ENCODE peak calls at places on chromosomes 13 and 19, in five cellular contexts. One of them, this sample, is unnamed.

GRCh38 chr19:7970716-7971448 is 27.4 kb upstream of the TIMM44 start:
- DNase-seq in tibial artery: no peak
- DNase-seq in astrocyte of the spinal cord: peak; percentile 22
- DNase-seq in AG10803: peak; percentile 23
- DNase-seq in suprapubic skin: no peak
- DNase-seq in this sample: peak; percentile 53

GRCh38 chr19:38707512-38708114 is 36.7 kb downstream of the CAPN12 start:
- DNase-seq in tibial artery: no peak
- DNase-seq in astrocyte of the spinal cord: peak; percentile 57
- DNase-seq in suprapubic skin: peak; percentile 88
- DNase-seq in AG10803: no peak
- DNase-seq in this sample: peak; percentile 65

GRCh38 chr13:73939071-73939380 is 195.2 kb downstream of the KLF12 start:
- DNase-seq in tibial artery: no peak
- DNase-seq in astrocyte of the spinal cord: no peak
- DNase-seq in AG10803: no peak
- DNase-seq in suprapubic skin: no peak
- DNase-seq in this sample: no peak

GRCh38 chr19:35438527-35438926 is 9.5 kb upstream of the FFAR2 start:
- DNase-seq in AG10803: no peak
- DNase-seq in suprapubic skin: no peak
- DNase-seq in tibial artery: no peak
- DNase-seq in astrocyte of the spinal cord: no peak
- DNase-seq in this sample: peak; percentile 27

GRCh38 chr19:23823952-23824389 is 65.3 kb upstream of the ZNF681 start:
- DNase-seq in suprapubic skin: no peak
- DNase-seq in tibial artery: no peak
- DNase-seq in AG10803: no peak
- DNase-seq in astrocyte of the spinal cord: no peak
- DNase-seq in this sample: no peak

GRCh38 chr19:10209305-10209704 is 14.6 kb upstream of the DNMT1 start:
- DNase-seq in tibial artery: no peak
- DNase-seq in suprapubic skin: no peak
- DNase-seq in AG10803: peak; percentile 59
- DNase-seq in astrocyte of the spinal cord: no peak
- DNase-seq in this sample: peak; percentile 62

GRCh38 chr13:36069881-36070366 is 61.3 kb downstream of the DCLK1 start:
- DNase-seq in tibial artery: no peak
- DNase-seq in AG10803: peak; percentile 24
- DNase-seq in astrocyte of the spinal cord: no peak
- DNase-seq in suprapubic skin: no peak
- DNase-seq in this sample: peak; percentile 9

GRCh38 chr19:6091771-6092291 is 18.5 kb downstream of the RFX2 start:
- DNase-seq in suprapubic skin: no peak
- DNase-seq in tibial artery: no peak
- DNase-seq in AG10803: peak; percentile 56
- DNase-seq in astrocyte of the spinal cord: peak; percentile 56
- DNase-seq in this sample: no peak

GRCh38 chr13:98707309-98707999 is 45.0 kb downstream of the SLC15A1 start:
- DNase-seq in tibial artery: no peak
- DNase-seq in suprapubic skin: no peak
- DNase-seq in astrocyte of the spinal cord: no peak
- DNase-seq in AG10803: no peak
- DNase-seq in this sample: no peak

GRCh38 chr13:114226088-114226487 is 8.6 kb upstream of the CDC16 start:
- DNase-seq in tibial artery: no peak
- DNase-seq in suprapubic skin: no peak
- DNase-seq in AG10803: peak; percentile 13
- DNase-seq in astrocyte of the spinal cord: no peak
- DNase-seq in this sample: no peak

GRCh38 chr13:86870388-86870966 is 800.7 kb upstream of the SLITRK5 start:
- DNase-seq in suprapubic skin: no peak
- DNase-seq in AG10803: peak; percentile 5
- DNase-seq in astrocyte of the spinal cord: peak; percentile 45
- DNase-seq in tibial artery: no peak
- DNase-seq in this sample: peak; percentile 24

GRCh38 chr13:113854238-113855011 is 9.5 kb downstream of the GAS6 start:
- DNase-seq in suprapubic skin: peak; percentile 81
- DNase-seq in tibial artery: peak; percentile 82
- DNase-seq in astrocyte of the spinal cord: peak; percentile 79
- DNase-seq in AG10803: peak; percentile 86
- DNase-seq in this sample: peak; percentile 34

GRCh38 chr19:3061214-3062161 is 807 bp downstream of the TLE5 start:
- DNase-seq in tibial artery: peak; percentile 74
- DNase-seq in astrocyte of the spinal cord: no peak
- DNase-seq in suprapubic skin: no peak
- DNase-seq in AG10803: peak; percentile 36
- DNase-seq in this sample: peak; percentile 34

GRCh38 chr13:26457212-26457611 is 100.3 kb upstream of the WASF3 start:
- DNase-seq in astrocyte of the spinal cord: no peak
- DNase-seq in AG10803: no peak
- DNase-seq in suprapubic skin: no peak
- DNase-seq in tibial artery: no peak
- DNase-seq in this sample: no peak

GRCh38 chr13:79183231-79183630 is 222.8 kb downstream of the RBM26 start:
- DNase-seq in suprapubic skin: no peak
- DNase-seq in AG10803: no peak
- DNase-seq in tibial artery: no peak
- DNase-seq in astrocyte of the spinal cord: no peak
- DNase-seq in this sample: no peak

GRCh38 chr13:26561636-26562537 is 4.4 kb downstream of the WASF3 start:
- DNase-seq in astrocyte of the spinal cord: peak; percentile 60
- DNase-seq in suprapubic skin: no peak
- DNase-seq in tibial artery: no peak
- DNase-seq in AG10803: peak; percentile 94
- DNase-seq in this sample: peak; percentile 68

GRCh38 chr13:97491452-97491851 is 57.5 kb downstream of the RAP2A start:
- DNase-seq in tibial artery: no peak
- DNase-seq in astrocyte of the spinal cord: no peak
- DNase-seq in AG10803: no peak
- DNase-seq in suprapubic skin: no peak
- DNase-seq in this sample: no peak

GRCh38 chr19:53915000-53915399 is 5.9 kb downstream of the CACNG7 start:
- DNase-seq in tibial artery: no peak
- DNase-seq in astrocyte of the spinal cord: no peak
- DNase-seq in suprapubic skin: no peak
- DNase-seq in AG10803: no peak
- DNase-seq in this sample: no peak

GRCh38 chr13:30255696-30256095 is 51.7 kb downstream of the KATNAL1 start:
- DNase-seq in astrocyte of the spinal cord: no peak
- DNase-seq in suprapubic skin: no peak
- DNase-seq in tibial artery: no peak
- DNase-seq in AG10803: no peak
- DNase-seq in this sample: peak; percentile 15

GRCh38 chr13:40549500-40550094 is 116.8 kb downstream of the FOXO1 start:
- DNase-seq in tibial artery: peak; percentile 82
- DNase-seq in AG10803: peak; percentile 80
- DNase-seq in astrocyte of the spinal cord: peak; percentile 30
- DNase-seq in suprapubic skin: no peak
- DNase-seq in this sample: peak; percentile 28

GRCh38 chr19:7868326-7868670 is 5.9 kb downstream of the PRR36 start:
- DNase-seq in AG10803: no peak
- DNase-seq in astrocyte of the spinal cord: no peak
- DNase-seq in tibial artery: no peak
- DNase-seq in suprapubic skin: no peak
- DNase-seq in this sample: no peak

GRCh38 chr19:38774181-38774950 is 1.0 kb upstream of the LGALS7 start:
- DNase-seq in astrocyte of the spinal cord: no peak
- DNase-seq in suprapubic skin: no peak
- DNase-seq in AG10803: no peak
- DNase-seq in tibial artery: no peak
- DNase-seq in this sample: no peak

GRCh38 chr13:35838356-35838755 is 292.8 kb downstream of the DCLK1 start:
- DNase-seq in AG10803: peak; percentile 93
- DNase-seq in suprapubic skin: no peak
- DNase-seq in tibial artery: no peak
- DNase-seq in astrocyte of the spinal cord: peak; percentile 87
- DNase-seq in this sample: peak; percentile 95

GRCh38 chr19:40298026-40298425 is 12.9 kb upstream of the AKT2 start:
- DNase-seq in tibial artery: no peak
- DNase-seq in suprapubic skin: no peak
- DNase-seq in AG10803: no peak
- DNase-seq in astrocyte of the spinal cord: no peak
- DNase-seq in this sample: no peak

DNA sequence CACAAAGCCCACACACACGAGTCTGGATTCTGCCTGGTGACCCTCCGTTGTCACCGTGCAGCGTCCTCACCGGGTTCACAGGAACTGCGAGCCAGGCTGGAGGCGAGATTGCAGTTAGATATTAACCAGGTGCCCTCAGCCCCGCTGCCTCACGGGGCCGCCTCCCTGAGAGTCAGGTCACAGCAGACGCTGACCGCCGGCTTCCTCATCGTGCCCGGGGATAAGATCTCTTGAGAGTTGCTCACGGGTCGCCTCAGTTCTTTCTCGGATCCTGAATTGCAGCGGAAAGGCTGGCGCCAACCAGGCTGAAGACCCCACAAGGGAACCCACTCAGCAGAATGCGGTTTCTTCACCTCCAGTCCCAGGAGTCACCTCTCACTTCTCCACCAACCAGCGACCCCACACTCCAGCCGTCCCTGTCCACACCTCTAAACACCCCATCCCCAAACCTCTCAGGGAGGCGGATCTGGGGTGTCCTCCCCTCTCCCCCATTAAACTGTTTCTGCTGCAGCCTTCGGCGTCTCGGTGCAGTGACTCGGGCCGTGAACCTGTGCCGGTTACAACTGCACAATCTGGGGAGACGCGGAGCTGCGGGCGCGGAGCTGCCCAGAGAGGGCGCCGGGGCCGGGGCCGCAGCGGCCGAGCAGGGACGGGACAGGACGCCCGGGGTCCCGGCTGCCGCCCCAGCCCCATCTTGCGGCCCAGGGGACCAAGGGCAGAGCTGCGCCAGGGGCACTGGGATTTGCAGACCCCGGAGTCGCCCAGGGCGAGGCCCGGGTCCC is 591 bp downstream of the ZNF823 start:
- DNase-seq in tibial artery: peak; percentile 70
- DNase-seq in AG10803: peak; percentile 14
- DNase-seq in astrocyte of the spinal cord: peak; percentile 2
- DNase-seq in suprapubic skin: peak; percentile 85
- DNase-seq in this sample: peak; percentile 22
- H3K4me3 ChIP-seq in tibial artery: peak overlapping the region; percentile 83
- H3K4me3 ChIP-seq in AG10803: peak overlapping the region; percentile 86
- H3K4me3 ChIP-seq in astrocyte of the spinal cord: peak overlapping the region; percentile 89
- H3K4me3 ChIP-seq in suprapubic skin: peak overlapping the region; percentile 98
- H3K4me3 ChIP-seq in this sample: peak overlapping the region; percentile 88

DNA sequence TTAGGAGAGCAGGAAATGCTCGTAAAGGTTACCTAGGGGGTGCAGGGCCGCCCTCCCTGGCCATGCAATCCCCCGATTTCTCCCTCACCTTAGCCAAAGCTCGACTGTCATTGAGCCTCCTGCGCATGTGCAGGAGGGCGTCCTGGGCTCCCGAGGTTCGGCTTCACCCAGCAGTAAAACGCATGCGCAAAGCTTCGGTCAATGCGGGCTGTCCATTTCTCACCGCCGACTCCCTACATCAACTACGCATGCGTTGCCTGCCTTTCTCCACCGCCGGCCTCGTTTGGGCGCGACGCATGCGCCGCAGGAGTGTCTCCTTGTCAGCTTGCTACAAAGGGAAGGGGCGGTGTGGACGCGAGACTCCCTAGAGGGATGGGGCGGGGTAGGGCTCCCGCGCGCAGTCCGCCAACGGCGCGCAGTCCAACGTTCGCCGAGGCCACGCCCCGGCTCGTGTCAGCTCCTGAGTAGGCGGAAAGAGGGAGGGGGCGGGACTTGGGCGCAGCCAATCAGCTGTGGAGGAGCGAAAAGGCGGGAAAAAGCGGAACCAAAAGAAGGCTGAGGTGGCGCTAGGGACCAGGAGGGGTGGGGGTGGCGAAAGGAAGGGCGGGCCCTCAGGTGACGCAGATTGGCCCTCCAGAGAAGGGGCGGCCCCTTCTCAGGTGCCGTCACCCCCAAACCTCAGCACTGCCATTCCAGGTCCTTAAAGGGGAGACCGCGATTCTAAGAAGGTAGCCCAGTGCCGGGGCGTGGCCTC is at the start of the genes SYNGR4 and TMEM143:
- DNase-seq in tibial artery: peak; percentile 100
- DNase-seq in AG10803: peak; percentile 99
- DNase-seq in astrocyte of the spinal cord: peak; percentile 100
- DNase-seq in suprapubic skin: peak; percentile 99
- DNase-seq in this sample: peak; percentile 100
- H3K4me3 ChIP-seq in tibial artery: peak within 1 kb of the TSS; percentile 63
- H3K4me3 ChIP-seq in AG10803: peak within 1 kb of the TSS; percentile 88
- H3K4me3 ChIP-seq in astrocyte of the spinal cord: peak within 1 kb of the TSS; percentile 65
- H3K4me3 ChIP-seq in suprapubic skin: peak within 1 kb of the TSS; percentile 59
- H3K4me3 ChIP-seq in this sample: peak within 1 kb of the TSS; percentile 63

GRCh38 chr13:21232599-21232998 is 56.1 kb downstream of the MRPL57 start:
- DNase-seq in suprapubic skin: no peak
- DNase-seq in astrocyte of the spinal cord: no peak
- DNase-seq in AG10803: no peak
- DNase-seq in tibial artery: no peak
- DNase-seq in this sample: no peak

GRCh38 chr13:21231426-21231945 is 55.0 kb downstream of the MRPL57 start:
- DNase-seq in suprapubic skin: no peak
- DNase-seq in tibial artery: no peak
- DNase-seq in AG10803: no peak
- DNase-seq in astrocyte of the spinal cord: no peak
- DNase-seq in this sample: no peak

GRCh38 chr13:21234537-21234936 is 58.1 kb downstream of the MRPL57 start:
- DNase-seq in AG10803: peak; percentile 35
- DNase-seq in tibial artery: no peak
- DNase-seq in astrocyte of the spinal cord: no peak
- DNase-seq in suprapubic skin: no peak
- DNase-seq in this sample: no peak

GRCh38 chr13:21232196-21232595 is 55.7 kb downstream of the MRPL57 start:
- DNase-seq in tibial artery: no peak
- DNase-seq in astrocyte of the spinal cord: no peak
- DNase-seq in AG10803: peak; percentile 84
- DNase-seq in suprapubic skin: no peak
- DNase-seq in this sample: peak; percentile 51

GRCh38 chr13:21233086-21233485 is 56.6 kb downstream of the MRPL57 start:
- DNase-seq in AG10803: no peak
- DNase-seq in tibial artery: no peak
- DNase-seq in astrocyte of the spinal cord: no peak
- DNase-seq in suprapubic skin: no peak
- DNase-seq in this sample: no peak
- H3K4me3 ChIP-seq in AG10803: peak overlapping the region; percentile 38
- H3K4me3 ChIP-seq in tibial artery: no peak overlapping the region
- H3K4me3 ChIP-seq in astrocyte of the spinal cord: no peak overlapping the region
- H3K4me3 ChIP-seq in suprapubic skin: no peak overlapping the region
- H3K4me3 ChIP-seq in this sample: no peak overlapping the region

GRCh38 chr19:13022859-13023636 is 27.8 kb downstream of the NFIX start:
- DNase-seq in suprapubic skin: peak; percentile 95
- DNase-seq in AG10803: peak; percentile 99
- DNase-seq in tibial artery: peak; percentile 95
- DNase-seq in astrocyte of the spinal cord: peak; percentile 96
- DNase-seq in this sample: peak; percentile 96
- H3K4me3 ChIP-seq in suprapubic skin: peak overlapping the region; percentile 55
- H3K4me3 ChIP-seq in AG10803: peak overlapping the region; percentile 87
- H3K4me3 ChIP-seq in tibial artery: peak overlapping the region; percentile 51
- H3K4me3 ChIP-seq in astrocyte of the spinal cord: peak overlapping the region; percentile 51
- H3K4me3 ChIP-seq in this sample: peak overlapping the region; percentile 51

GRCh38 chr13:80337706-80338105 is 3.2 kb downstream of the SPRY2 start:
- DNase-seq in suprapubic skin: no peak
- DNase-seq in AG10803: no peak
- DNase-seq in tibial artery: no peak
- DNase-seq in astrocyte of the spinal cord: peak; percentile 49
- DNase-seq in this sample: peak; percentile 44
- H3K4me3 ChIP-seq in suprapubic skin: peak overlapping the region; percentile 92
- H3K4me3 ChIP-seq in AG10803: peak overlapping the region; percentile 82
- H3K4me3 ChIP-seq in tibial artery: peak overlapping the region; percentile 77
- H3K4me3 ChIP-seq in astrocyte of the spinal cord: peak overlapping the region; percentile 95
- H3K4me3 ChIP-seq in this sample: peak overlapping the region; percentile 66

GRCh38 chr19:48895226-48895625 is 3.3 kb downstream of the TULP2 start:
- DNase-seq in AG10803: no peak
- DNase-seq in suprapubic skin: no peak
- DNase-seq in tibial artery: no peak
- DNase-seq in astrocyte of the spinal cord: no peak
- DNase-seq in this sample: no peak
- H3K4me3 ChIP-seq in AG10803: no peak overlapping the region
- H3K4me3 ChIP-seq in suprapubic skin: peak overlapping the region; percentile 50
- H3K4me3 ChIP-seq in tibial artery: no peak overlapping the region
- H3K4me3 ChIP-seq in astrocyte of the spinal cord: no peak overlapping the region
- H3K4me3 ChIP-seq in this sample: no peak overlapping the region

This sample was measured in fibroblast of pulmonary artery.